ENCODE peak calls at places on chromosomes 1 and 21, in ten cellular contexts. One of them, this sample, is unnamed.

GRCh38 chr1:89260575-89261275 is 11.9 kb downstream of the GBP5 start:
- DNase-seq in psoas muscle: no peak
- DNase-seq in heart left ventricle: no peak
- DNase-seq in tibial nerve: no peak
- DNase-seq in cardiac muscle cell: peak; percentile 70
- DNase-seq in A549: no peak
- DNase-seq in tibial artery: no peak
- DNase-seq in small intestine: no peak
- DNase-seq in ovary: no peak
- DNase-seq in pancreas: no peak
- DNase-seq in this sample: no peak

GRCh38 chr21:45470087-45470515 is 65.1 kb downstream of the COL18A1 start:
- DNase-seq in psoas muscle: no peak
- DNase-seq in heart left ventricle: no peak
- DNase-seq in tibial nerve: no peak
- DNase-seq in cardiac muscle cell: no peak
- DNase-seq in A549: no peak
- DNase-seq in tibial artery: no peak
- DNase-seq in small intestine: no peak
- DNase-seq in ovary: no peak
- DNase-seq in pancreas: peak; percentile 28
- DNase-seq in this sample: no peak

GRCh38 chr1:56948403-56949023 is 17.3 kb downstream of the C8B start:
- DNase-seq in psoas muscle: no peak
- DNase-seq in heart left ventricle: no peak
- DNase-seq in tibial nerve: no peak
- DNase-seq in cardiac muscle cell: no peak
- DNase-seq in A549: no peak
- DNase-seq in tibial artery: no peak
- DNase-seq in small intestine: no peak
- DNase-seq in ovary: no peak
- DNase-seq in pancreas: no peak
- DNase-seq in this sample: no peak

GRCh38 chr1:112508242-112509004 is at the start of gene WNT2B:
- DNase-seq in psoas muscle: peak; percentile 33
- DNase-seq in heart left ventricle: no peak
- DNase-seq in tibial nerve: no peak
- DNase-seq in cardiac muscle cell: peak; percentile 22
- DNase-seq in A549: peak; percentile 24
- DNase-seq in tibial artery: no peak
- DNase-seq in small intestine: peak; percentile 42
- DNase-seq in ovary: peak; percentile 63
- DNase-seq in pancreas: peak; percentile 72
- DNase-seq in this sample: peak; percentile 71

GRCh38 chr1:111242805-111243523 is 15.5 kb downstream of the CHI3L2 start:
- DNase-seq in psoas muscle: no peak
- DNase-seq in heart left ventricle: no peak
- DNase-seq in tibial nerve: no peak
- DNase-seq in cardiac muscle cell: no peak
- DNase-seq in A549: no peak
- DNase-seq in tibial artery: no peak
- DNase-seq in small intestine: no peak
- DNase-seq in ovary: no peak
- DNase-seq in pancreas: no peak
- DNase-seq in this sample: no peak

GRCh38 chr1:49356594-49356993 is 579.9 kb upstream of the BEND5 start:
- DNase-seq in psoas muscle: no peak
- DNase-seq in heart left ventricle: no peak
- DNase-seq in tibial nerve: no peak
- DNase-seq in cardiac muscle cell: no peak
- DNase-seq in A549: no peak
- DNase-seq in tibial artery: no peak
- DNase-seq in small intestine: no peak
- DNase-seq in ovary: no peak
- DNase-seq in pancreas: no peak
- DNase-seq in this sample: no peak

GRCh38 chr1:160032165-160032827 is 506 bp upstream of the PIGM start:
- DNase-seq in psoas muscle: no peak
- DNase-seq in heart left ventricle: no peak
- DNase-seq in tibial nerve: no peak
- DNase-seq in cardiac muscle cell: no peak
- DNase-seq in A549: peak; percentile 55
- DNase-seq in tibial artery: no peak
- DNase-seq in small intestine: peak; percentile 37
- DNase-seq in ovary: no peak
- DNase-seq in pancreas: no peak
- DNase-seq in this sample: no peak

GRCh38 chr1:33178836-33179439 is 2.9 kb downstream of the TRIM62 start:
- DNase-seq in psoas muscle: no peak
- DNase-seq in heart left ventricle: no peak
- DNase-seq in tibial nerve: no peak
- DNase-seq in cardiac muscle cell: no peak
- DNase-seq in A549: no peak
- DNase-seq in tibial artery: no peak
- DNase-seq in small intestine: no peak
- DNase-seq in ovary: no peak
- DNase-seq in pancreas: no peak
- DNase-seq in this sample: no peak

GRCh38 chr1:232033285-232033684 is 406.7 kb downstream of the DISC1 start:
- DNase-seq in psoas muscle: no peak
- DNase-seq in heart left ventricle: no peak
- DNase-seq in tibial nerve: no peak
- DNase-seq in cardiac muscle cell: no peak
- DNase-seq in A549: no peak
- DNase-seq in tibial artery: no peak
- DNase-seq in small intestine: no peak
- DNase-seq in ovary: no peak
- DNase-seq in pancreas: no peak
- DNase-seq in this sample: no peak

GRCh38 chr21:41802684-41803083 is 35.8 kb upstream of the RIPK4 start:
- DNase-seq in psoas muscle: peak; percentile 63
- DNase-seq in heart left ventricle: peak; percentile 65
- DNase-seq in tibial nerve: peak; percentile 66
- DNase-seq in cardiac muscle cell: no peak
- DNase-seq in A549: no peak
- DNase-seq in tibial artery: peak; percentile 77
- DNase-seq in small intestine: no peak
- DNase-seq in ovary: peak; percentile 69
- DNase-seq in pancreas: no peak
- DNase-seq in this sample: no peak

GRCh38 chr1:42305639-42306038 is 29.4 kb downstream of the FOXJ3 start:
- DNase-seq in psoas muscle: no peak
- DNase-seq in heart left ventricle: no peak
- DNase-seq in tibial nerve: no peak
- DNase-seq in cardiac muscle cell: no peak
- DNase-seq in A549: no peak
- DNase-seq in tibial artery: no peak
- DNase-seq in small intestine: no peak
- DNase-seq in ovary: no peak
- DNase-seq in pancreas: no peak
- DNase-seq in this sample: no peak

GRCh38 chr21:39852726-39853510 is 14.3 kb upstream of the PCP4 start:
- DNase-seq in psoas muscle: no peak
- DNase-seq in heart left ventricle: no peak
- DNase-seq in tibial nerve: no peak
- DNase-seq in cardiac muscle cell: no peak
- DNase-seq in A549: no peak
- DNase-seq in tibial artery: no peak
- DNase-seq in small intestine: no peak
- DNase-seq in ovary: no peak
- DNase-seq in pancreas: no peak
- DNase-seq in this sample: no peak

GRCh38 chr1:174197088-174197487 is 37.8 kb downstream of the RABGAP1L start:
- DNase-seq in psoas muscle: no peak
- DNase-seq in heart left ventricle: no peak
- DNase-seq in tibial nerve: no peak
- DNase-seq in cardiac muscle cell: no peak
- DNase-seq in A549: no peak
- DNase-seq in tibial artery: no peak
- DNase-seq in small intestine: no peak
- DNase-seq in ovary: no peak
- DNase-seq in pancreas: no peak
- DNase-seq in this sample: no peak

GRCh38 chr1:37795340-37796110 is 1.9 kb downstream of the MANEAL start:
- DNase-seq in psoas muscle: peak; percentile 53
- DNase-seq in heart left ventricle: peak; percentile 48
- DNase-seq in tibial nerve: peak; percentile 29
- DNase-seq in cardiac muscle cell: peak; percentile 79
- DNase-seq in A549: no peak
- DNase-seq in tibial artery: no peak
- DNase-seq in small intestine: peak; percentile 39
- DNase-seq in ovary: peak; percentile 73
- DNase-seq in pancreas: peak; percentile 89
- DNase-seq in this sample: no peak

GRCh38 chr1:204711947-204712701 is 26.6 kb upstream of the LRRN2 start:
- DNase-seq in psoas muscle: peak; percentile 38
- DNase-seq in heart left ventricle: peak; percentile 37
- DNase-seq in tibial nerve: no peak
- DNase-seq in cardiac muscle cell: peak; percentile 56
- DNase-seq in A549: no peak
- DNase-seq in tibial artery: no peak
- DNase-seq in small intestine: peak; percentile 60
- DNase-seq in ovary: no peak
- DNase-seq in pancreas: no peak
- DNase-seq in this sample: no peak

GRCh38 chr1:162150112-162150511 is 80.6 kb downstream of the NOS1AP start:
- DNase-seq in psoas muscle: no peak
- DNase-seq in heart left ventricle: no peak
- DNase-seq in tibial nerve: no peak
- DNase-seq in cardiac muscle cell: no peak
- DNase-seq in A549: no peak
- DNase-seq in tibial artery: no peak
- DNase-seq in small intestine: no peak
- DNase-seq in ovary: no peak
- DNase-seq in pancreas: no peak
- DNase-seq in this sample: no peak
- H3K4me1 ChIP-seq in psoas muscle: no peaks in the 10 kb centered on the region
- H3K4me1 ChIP-seq in heart left ventricle: no peaks in the 10 kb centered on the region
- H3K4me1 ChIP-seq in tibial nerve: no peaks in the 10 kb centered on the region
- H3K4me1 ChIP-seq in cardiac muscle cell: peaks cover 19% of the 10 kb centered on the region
- H3K4me1 ChIP-seq in A549: no peaks in the 10 kb centered on the region
- H3K4me1 ChIP-seq in tibial artery: no peaks in the 10 kb centered on the region
- H3K4me1 ChIP-seq in small intestine: no peaks in the 10 kb centered on the region
- H3K4me1 ChIP-seq in ovary: no peaks in the 10 kb centered on the region
- H3K4me1 ChIP-seq in pancreas: no peaks in the 10 kb centered on the region
- H3K4me1 ChIP-seq in this sample: no peaks in the 10 kb centered on the region

DNA sequence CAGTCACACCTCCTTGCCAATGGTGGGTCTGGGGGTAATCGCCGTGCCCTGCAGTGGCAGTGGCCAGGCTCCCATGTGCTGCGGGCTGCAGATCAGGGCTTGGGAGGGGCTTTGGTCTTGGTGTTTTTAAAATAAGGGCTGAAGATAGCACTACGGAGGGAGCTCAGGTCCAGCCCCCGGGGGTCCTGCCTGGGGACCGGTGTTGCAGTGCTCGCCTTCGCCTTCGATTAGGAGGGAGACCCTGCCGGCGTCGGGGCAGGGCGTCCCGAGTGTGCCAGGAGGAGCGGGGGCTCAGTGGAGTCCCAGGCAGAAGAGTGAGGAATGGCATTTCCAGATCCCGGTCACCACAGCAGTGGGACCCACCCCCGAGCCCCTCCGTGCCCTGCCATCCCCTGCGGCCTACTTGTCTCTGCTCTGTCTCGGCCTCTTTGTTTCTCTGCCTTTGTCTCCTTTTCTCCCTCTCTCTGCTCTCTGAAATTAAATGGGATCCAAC is 44.3 kb downstream of the DMRTB1 start:
- DNase-seq in psoas muscle: no peak
- DNase-seq in heart left ventricle: no peak
- DNase-seq in tibial nerve: no peak
- DNase-seq in cardiac muscle cell: no peak
- DNase-seq in A549: no peak
- DNase-seq in tibial artery: no peak
- DNase-seq in small intestine: no peak
- DNase-seq in ovary: no peak
- DNase-seq in pancreas: no peak
- DNase-seq in this sample: no peak
- H3K4me1 ChIP-seq in psoas muscle: no peaks in the 10 kb centered on the region
- H3K4me1 ChIP-seq in heart left ventricle: no peaks in the 10 kb centered on the region
- H3K4me1 ChIP-seq in tibial nerve: no peaks in the 10 kb centered on the region
- H3K4me1 ChIP-seq in cardiac muscle cell: peaks cover 16% of the 10 kb centered on the region
- H3K4me1 ChIP-seq in A549: no peaks in the 10 kb centered on the region
- H3K4me1 ChIP-seq in tibial artery: no peaks in the 10 kb centered on the region
- H3K4me1 ChIP-seq in small intestine: no peaks in the 10 kb centered on the region
- H3K4me1 ChIP-seq in ovary: no peaks in the 10 kb centered on the region
- H3K4me1 ChIP-seq in pancreas: no peaks in the 10 kb centered on the region
- H3K4me1 ChIP-seq in this sample: no peaks in the 10 kb centered on the region

DNA sequence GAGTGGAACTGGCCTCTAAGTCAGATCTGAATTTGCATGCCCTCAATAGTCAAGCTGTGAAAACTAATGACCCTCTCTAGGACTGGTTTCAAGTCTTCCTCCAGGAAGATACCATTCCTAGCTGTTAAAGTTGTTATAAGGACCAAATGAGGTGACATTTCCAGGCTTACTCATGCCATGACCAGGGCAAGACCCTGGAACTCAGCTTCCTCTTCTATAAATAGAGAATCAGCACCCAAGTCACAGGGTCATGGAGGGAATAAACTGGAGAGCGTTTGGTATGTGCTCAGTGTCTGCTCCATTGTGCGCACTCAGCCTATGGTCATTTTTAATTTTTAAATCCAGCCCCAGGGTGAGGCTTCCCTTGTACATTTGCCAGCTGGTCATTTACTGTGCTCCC is 2.5 kb downstream of the S100A9 start:
- DNase-seq in psoas muscle: no peak
- DNase-seq in heart left ventricle: no peak
- DNase-seq in tibial nerve: no peak
- DNase-seq in cardiac muscle cell: no peak
- DNase-seq in A549: no peak
- DNase-seq in tibial artery: no peak
- DNase-seq in small intestine: no peak
- DNase-seq in ovary: no peak
- DNase-seq in pancreas: no peak
- DNase-seq in this sample: no peak
- H3K4me1 ChIP-seq in psoas muscle: no peaks in the 10 kb centered on the region
- H3K4me1 ChIP-seq in heart left ventricle: no peaks in the 10 kb centered on the region
- H3K4me1 ChIP-seq in tibial nerve: no peaks in the 10 kb centered on the region
- H3K4me1 ChIP-seq in cardiac muscle cell: peaks cover 36% of the 10 kb centered on the region
- H3K4me1 ChIP-seq in A549: no peaks in the 10 kb centered on the region
- H3K4me1 ChIP-seq in tibial artery: no peaks in the 10 kb centered on the region
- H3K4me1 ChIP-seq in small intestine: no peaks in the 10 kb centered on the region
- H3K4me1 ChIP-seq in ovary: no peaks in the 10 kb centered on the region
- H3K4me1 ChIP-seq in pancreas: no peaks in the 10 kb centered on the region
- H3K4me1 ChIP-seq in this sample: peaks cover 11% of the 10 kb centered on the region

DNA sequence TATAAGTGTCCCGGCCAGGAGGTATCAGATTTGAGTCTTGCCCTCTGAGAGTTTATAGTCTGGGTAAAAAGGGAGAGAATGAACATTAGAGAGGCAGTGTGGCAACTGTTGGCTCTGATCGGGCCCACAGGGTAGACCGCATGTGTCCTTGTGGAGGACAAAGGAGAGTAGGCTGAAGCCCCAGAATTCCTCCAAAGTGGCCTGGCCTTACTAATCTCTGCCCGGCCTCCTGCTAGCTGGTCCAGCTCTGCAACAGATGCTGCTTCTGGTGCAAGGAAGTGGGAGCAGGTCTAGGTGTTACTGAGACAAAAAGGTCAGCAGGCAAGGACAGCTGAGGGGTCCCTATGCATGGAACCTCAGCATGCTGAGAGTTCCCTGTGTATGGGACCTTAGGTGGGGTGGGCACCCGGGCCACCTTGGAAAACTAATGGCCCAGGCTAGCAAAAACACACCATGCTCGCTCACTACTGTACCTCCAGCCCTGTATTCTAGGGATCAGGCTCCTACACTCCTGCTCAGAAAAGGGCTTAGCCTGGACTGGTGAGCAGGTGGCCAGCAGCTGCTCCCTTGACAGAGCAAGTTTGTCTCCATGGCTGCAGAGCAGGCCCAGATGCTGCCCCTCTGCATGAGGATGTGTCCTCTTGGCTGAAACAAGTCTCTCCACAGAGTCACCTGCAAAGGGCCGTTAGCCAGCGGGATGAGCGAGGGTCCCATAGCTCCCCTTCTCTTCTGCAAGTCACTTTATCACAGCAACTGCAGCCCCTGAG is 30.3 kb upstream of the RGS16 start:
- DNase-seq in psoas muscle: no peak
- DNase-seq in heart left ventricle: no peak
- DNase-seq in tibial nerve: no peak
- DNase-seq in cardiac muscle cell: no peak
- DNase-seq in A549: no peak
- DNase-seq in tibial artery: no peak
- DNase-seq in small intestine: no peak
- DNase-seq in ovary: no peak
- DNase-seq in pancreas: no peak
- DNase-seq in this sample: no peak
- H3K4me1 ChIP-seq in psoas muscle: no peaks in the 10 kb centered on the region
- H3K4me1 ChIP-seq in heart left ventricle: peaks cover 3% of the 10 kb centered on the region
- H3K4me1 ChIP-seq in tibial nerve: no peaks in the 10 kb centered on the region
- H3K4me1 ChIP-seq in cardiac muscle cell: no peaks in the 10 kb centered on the region
- H3K4me1 ChIP-seq in A549: no peaks in the 10 kb centered on the region
- H3K4me1 ChIP-seq in tibial artery: no peaks in the 10 kb centered on the region
- H3K4me1 ChIP-seq in small intestine: peaks cover 3% of the 10 kb centered on the region
- H3K4me1 ChIP-seq in ovary: no peaks in the 10 kb centered on the region
- H3K4me1 ChIP-seq in pancreas: peaks cover 4% of the 10 kb centered on the region
- H3K4me1 ChIP-seq in this sample: peaks cover 10% of the 10 kb centered on the region